ENCODE peak calls at places on chromosome X, in five cellular contexts. J is heart left ventricle, O is GM23248, V is endodermal cell, M is cardiac muscle cell. Q is an unnamed sample. For H3K27me3, the result is how much of the 10 kb centered on the place peaks cover.

GRCh38 chrX:119790977-119791436 is 423 bp downstream of the RPL39 start:
- DNase-seq in O (peak), V (peak), J (peak), M (peak), Q (peak)

GRCh38 chrX:53882331-53882730 is 161.9 kb downstream of the PHF8 start:
- DNase-seq in J (no peak), V (peak), M (peak), O (peak), Q (no peak)

GRCh38 chrX:109270580-109271484 is 211.1 kb downstream of the GUCY2F start:
- DNase-seq in V (no peak), J (no peak), O (peak), M (no peak), Q (peak)

GRCh38 chrX:153382563-153383482 is 18.3 kb downstream of the PNMA6E start:
- DNase-seq in J (no peak), V (no peak), M (no peak), O (no peak), Q (no peak)

GRCh38 chrX:154370300-154370881 is 4.0 kb downstream of the FLNA start:
- DNase-seq in J (peak), O (peak), M (no peak), V (no peak), Q (no peak)

GRCh38 chrX:68343551-68343950 is 89.7 kb downstream of the OPHN1 start:
- DNase-seq in J (no peak), O (no peak), V (no peak), M (no peak), Q (no peak)

GRCh38 chrX:18887177-18887820 is 96.6 kb downstream of the PHKA2 start:
- DNase-seq in O (peak), M (no peak), V (peak), J (peak), Q (peak)

GRCh38 chrX:68196939-68197791 is 236.1 kb downstream of the OPHN1 start:
- DNase-seq in O (peak), V (peak), M (peak), J (no peak), Q (peak)

GRCh38 chrX:70079297-70079696 is 17.0 kb downstream of the OTUD6A start:
- DNase-seq in M (no peak), O (no peak), V (no peak), J (no peak), Q (no peak)

GRCh38 chrX:78619829-78620228 is 39.3 kb downstream of the RTL3 start:
- DNase-seq in J (peak), M (no peak), V (no peak), O (peak), Q (no peak)

GRCh38 chrX:151973851-151974335 is 583 bp downstream of the GABRE start:
- DNase-seq in V (no peak), M (peak), J (peak), O (peak), Q (peak)

GRCh38 chrX:54561622-54562021 is 31.6 kb downstream of the GNL3L start:
- DNase-seq in O (no peak), V (no peak), M (no peak), J (no peak), Q (no peak)

GRCh38 chrX:87403551-87403950 is 114.1 kb upstream of the KLHL4 start:
- DNase-seq in V (no peak), J (no peak), M (no peak), O (no peak), Q (no peak)

GRCh38 chrX:10157545-10157944 is 770 bp downstream of the CLCN4 start:
- DNase-seq in M (no peak), V (no peak), O (peak), J (no peak), Q (no peak)

GRCh38 chrX:10926404-10926803 is 184.7 kb upstream of the HCCS start:
- DNase-seq in V (no peak), J (no peak), M (no peak), O (no peak), Q (no peak)

GRCh38 chrX:9676311-9676710 is 89.3 kb downstream of the GPR143 start:
- DNase-seq in V (no peak), M (no peak), O (peak), J (no peak), Q (no peak)

GRCh38 chrX:12903646-12904045 is 2.8 kb upstream of the TLR8 start:
- DNase-seq in O (peak), M (no peak), J (no peak), V (no peak), Q (no peak)

GRCh38 chrX:15321447-15321846 is 6.0 kb upstream of the ASB11 start:
- DNase-seq in V (no peak), J (no peak), M (no peak), O (no peak), Q (no peak)

GRCh38 chrX:29044802-29045201 is 457.6 kb downstream of the IL1RAPL1 start:
- DNase-seq in V (no peak), O (no peak), M (no peak), J (no peak), Q (no peak)

GRCh38 chrX:118976599-118977340 is 2.4 kb downstream of the LONRF3 start:
- DNase-seq in M (no peak), J (peak), O (peak), V (peak), Q (peak)

GRCh38 chrX:7330971-7331746 is 183.2 kb upstream of the PUDP start:
- DNase-seq in O (peak), J (no peak), M (no peak), V (no peak), Q (no peak)

GRCh38 chrX:118499295-118499694 is 3.7 kb downstream of the DOCK11 start:
- DNase-seq in M (peak), J (no peak), V (peak), O (no peak), Q (no peak)

GRCh38 chrX:118507766-118508165 is 12.2 kb downstream of the DOCK11 start:
- DNase-seq in M (no peak), J (no peak), V (no peak), O (peak), Q (no peak)

GRCh38 chrX:63855896-63856295 is 70.9 kb upstream of the ARHGEF9 start:
- DNase-seq in V (no peak), J (no peak), M (no peak), O (peak), Q (no peak)

GRCh38 chrX:54695231-54695630 is 102.8 kb downstream of the ITIH6 start:
- DNase-seq in M (peak), O (peak), V (no peak), J (no peak), Q (no peak)

GRCh38 chrX:40153335-40154221 is 55.8 kb upstream of the BCOR start:
- DNase-seq in O (peak), M (peak), V (peak), J (peak), Q (no peak)

GRCh38 chrX:134237363-134237702 is 351 bp downstream of the CCDC160 start:
- DNase-seq in J (no peak), M (peak), V (no peak), O (no peak), Q (no peak)

GRCh38 chrX:47483310-47484268 is 567 bp upstream of the ZNF41 start:
- DNase-seq in V (peak), O (peak), J (peak), M (peak), Q (peak)

GRCh38 chrX:13415551-13415950 is 95.7 kb upstream of the ATXN3L start:
- DNase-seq in J (no peak), V (no peak), O (no peak), M (no peak), Q (no peak)

GRCh38 chrX:140510306-140510676 is 5.4 kb upstream of the SOX3 start:
- DNase-seq in M (no peak), J (no peak), V (no peak), O (no peak), Q (no peak)
- H3K27me3 ChIP-seq in M (half or more), J (under half), V (half or more), O (under half), Q (under half)

GRCh38 chrX:50971390-50971789 is 60.9 kb downstream of the BMP15 start:
- DNase-seq in J (no peak), V (no peak), O (peak), M (no peak), Q (no peak)

GRCh38 chrX:50962156-50962555 is 51.6 kb downstream of the BMP15 start:
- DNase-seq in M (no peak), J (no peak), O (no peak), V (no peak), Q (no peak)

GRCh38 chrX:50973199-50973598 is 62.7 kb downstream of the BMP15 start:
- DNase-seq in J (no peak), O (no peak), V (no peak), M (no peak), Q (no peak)

GRCh38 chrX:50967734-50968133 is 57.2 kb downstream of the BMP15 start:
- DNase-seq in V (no peak), O (peak), J (no peak), M (no peak), Q (no peak)
- H3K27me3 ChIP-seq in V (under half), O (under half), J (under half), M (under half), Q (under half)

GRCh38 chrX:103524747-103525146 is 5.5 kb upstream of the RAB40A start:
- DNase-seq in M (no peak), V (no peak), O (no peak), J (no peak), Q (no peak)
- H3K27me3 ChIP-seq in M (under half), V (under half), O (under half), J (under half), Q (under half)

GRCh38 chrX:106707771-106708454 is 18.6 kb upstream of the RNF128 start:
- DNase-seq in V (no peak), O (peak), M (peak), J (no peak), Q (no peak)

GRCh38 chrX:106706466-106706865 is 20.0 kb upstream of the RNF128 start:
- DNase-seq in J (no peak), O (no peak), M (no peak), V (no peak), Q (no peak)

GRCh38 chrX:106716004-106716403 is 10.5 kb upstream of the RNF128 start:
- DNase-seq in M (no peak), J (no peak), V (no peak), O (no peak), Q (no peak)

GRCh38 chrX:106716463-106716862 is 10.0 kb upstream of the RNF128 start:
- DNase-seq in O (no peak), M (no peak), J (no peak), V (no peak), Q (no peak)

DNA sequence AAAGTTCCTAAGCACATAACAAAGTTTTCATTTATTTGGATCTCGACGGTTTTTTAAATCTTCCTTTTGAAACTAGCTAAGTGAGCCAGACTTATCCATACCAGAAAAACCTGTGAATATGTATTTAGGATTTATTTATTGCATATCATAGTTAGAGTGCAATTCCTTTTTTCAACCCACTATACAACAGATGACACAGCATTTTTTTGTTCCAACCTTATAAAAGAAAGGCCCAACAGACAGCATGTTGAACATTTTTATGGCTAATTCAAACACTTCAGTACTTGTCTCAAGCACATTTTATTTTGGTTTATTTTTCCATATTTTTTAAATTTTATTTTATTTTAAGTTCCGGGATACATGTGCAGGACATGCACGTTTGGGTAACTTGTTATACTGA is 15.1 kb upstream of the RNF128 start:
- DNase-seq in V (no peak), J (no peak), M (no peak), O (no peak), Q (no peak)
- H3K27me3 ChIP-seq in V (under half), J (under half), M (under half), O (under half), Q (under half)

GRCh38 chrX:32408389-32408788 is 803.0 kb downstream of the DMD start:
- DNase-seq in V (peak), O (no peak), J (no peak), M (no peak), Q (no peak)
- H3K27me3 ChIP-seq in V (under half), O (under half), J (under half), M (under half), Q (under half)